ENCODE peak calls at places on chromosomes 4 and X, in eight cellular contexts. One of them, this sample, is unnamed.

GRCh38 chrX:154714925-154715324 is 36.0 kb downstream of the GAB3 start:
- DNase-seq in Peyer's patch: no peak
- DNase-seq in colonic mucosa: peak
- DNase-seq in effector memory CD4-positive, alpha-beta T cell: no peak
- DNase-seq in HepG2: peak
- DNase-seq in left lung: no peak
- DNase-seq in tibial artery: no peak
- DNase-seq in AG04450: no peak
- DNase-seq in this sample: no peak

GRCh38 chr4:86644892-86645291 is 50.8 kb downstream of the PTPN13 start:
- DNase-seq in Peyer's patch: no peak
- DNase-seq in colonic mucosa: no peak
- DNase-seq in effector memory CD4-positive, alpha-beta T cell: no peak
- DNase-seq in HepG2: no peak
- DNase-seq in left lung: no peak
- DNase-seq in tibial artery: no peak
- DNase-seq in AG04450: no peak
- DNase-seq in this sample: no peak

GRCh38 chr4:22454955-22455354 is 60.9 kb downstream of the ADGRA3 start:
- DNase-seq in Peyer's patch: no peak
- DNase-seq in colonic mucosa: no peak
- DNase-seq in effector memory CD4-positive, alpha-beta T cell: no peak
- DNase-seq in HepG2: no peak
- DNase-seq in left lung: no peak
- DNase-seq in tibial artery: no peak
- DNase-seq in AG04450: no peak
- DNase-seq in this sample: no peak

GRCh38 chr4:73257995-73258667 is 467 bp downstream of the ANKRD17 start:
- DNase-seq in Peyer's patch: no peak
- DNase-seq in colonic mucosa: peak
- DNase-seq in effector memory CD4-positive, alpha-beta T cell: no peak
- DNase-seq in HepG2: peak
- DNase-seq in left lung: peak
- DNase-seq in tibial artery: peak
- DNase-seq in AG04450: no peak
- DNase-seq in this sample: no peak

GRCh38 chrX:108268434-108269080 is 169.7 kb downstream of the COL4A6 start:
- DNase-seq in Peyer's patch: no peak
- DNase-seq in colonic mucosa: no peak
- DNase-seq in effector memory CD4-positive, alpha-beta T cell: no peak
- DNase-seq in HepG2: no peak
- DNase-seq in left lung: no peak
- DNase-seq in tibial artery: no peak
- DNase-seq in AG04450: no peak
- DNase-seq in this sample: no peak

GRCh38 chr4:88630756-88631155 is 38.5 kb downstream of the HERC3 start:
- DNase-seq in Peyer's patch: no peak
- DNase-seq in colonic mucosa: no peak
- DNase-seq in effector memory CD4-positive, alpha-beta T cell: no peak
- DNase-seq in HepG2: no peak
- DNase-seq in left lung: no peak
- DNase-seq in tibial artery: no peak
- DNase-seq in AG04450: peak
- DNase-seq in this sample: no peak

GRCh38 chrX:50747471-50747900 is 66.5 kb downstream of the SHROOM4 start:
- DNase-seq in Peyer's patch: no peak
- DNase-seq in colonic mucosa: no peak
- DNase-seq in effector memory CD4-positive, alpha-beta T cell: no peak
- DNase-seq in HepG2: peak
- DNase-seq in left lung: no peak
- DNase-seq in tibial artery: no peak
- DNase-seq in AG04450: no peak
- DNase-seq in this sample: no peak

GRCh38 chr4:16532240-16532990 is 306.1 kb upstream of the TAPT1 start:
- DNase-seq in Peyer's patch: no peak
- DNase-seq in colonic mucosa: no peak
- DNase-seq in effector memory CD4-positive, alpha-beta T cell: no peak
- DNase-seq in HepG2: no peak
- DNase-seq in left lung: no peak
- DNase-seq in tibial artery: no peak
- DNase-seq in AG04450: peak
- DNase-seq in this sample: no peak

GRCh38 chr4:20681263-20681662 is 19.0 kb upstream of the PACRGL start:
- DNase-seq in Peyer's patch: no peak
- DNase-seq in colonic mucosa: no peak
- DNase-seq in effector memory CD4-positive, alpha-beta T cell: no peak
- DNase-seq in HepG2: no peak
- DNase-seq in left lung: no peak
- DNase-seq in tibial artery: no peak
- DNase-seq in AG04450: no peak
- DNase-seq in this sample: no peak

GRCh38 chr4:20678382-20678781 is 21.9 kb upstream of the PACRGL start:
- DNase-seq in Peyer's patch: no peak
- DNase-seq in colonic mucosa: no peak
- DNase-seq in effector memory CD4-positive, alpha-beta T cell: no peak
- DNase-seq in HepG2: no peak
- DNase-seq in left lung: no peak
- DNase-seq in tibial artery: no peak
- DNase-seq in AG04450: no peak
- DNase-seq in this sample: no peak

GRCh38 chr4:20679946-20680345 is 20.3 kb upstream of the PACRGL start:
- DNase-seq in Peyer's patch: no peak
- DNase-seq in colonic mucosa: no peak
- DNase-seq in effector memory CD4-positive, alpha-beta T cell: no peak
- DNase-seq in HepG2: no peak
- DNase-seq in left lung: no peak
- DNase-seq in tibial artery: no peak
- DNase-seq in AG04450: no peak
- DNase-seq in this sample: no peak

GRCh38 chr4:20675786-20676185 is 24.5 kb upstream of the PACRGL start:
- DNase-seq in Peyer's patch: no peak
- DNase-seq in colonic mucosa: no peak
- DNase-seq in effector memory CD4-positive, alpha-beta T cell: no peak
- DNase-seq in HepG2: no peak
- DNase-seq in left lung: no peak
- DNase-seq in tibial artery: no peak
- DNase-seq in AG04450: no peak
- DNase-seq in this sample: no peak

GRCh38 chr4:20676773-20677172 is 23.5 kb upstream of the PACRGL start:
- DNase-seq in Peyer's patch: no peak
- DNase-seq in colonic mucosa: no peak
- DNase-seq in effector memory CD4-positive, alpha-beta T cell: no peak
- DNase-seq in HepG2: no peak
- DNase-seq in left lung: no peak
- DNase-seq in tibial artery: no peak
- DNase-seq in AG04450: no peak
- DNase-seq in this sample: no peak
- H3K4me3 ChIP-seq in Peyer's patch: no peak
- H3K4me3 ChIP-seq in colonic mucosa: no peak
- H3K4me3 ChIP-seq in effector memory CD4-positive, alpha-beta T cell: no peak
- H3K4me3 ChIP-seq in HepG2: no peak
- H3K4me3 ChIP-seq in left lung: no peak
- H3K4me3 ChIP-seq in tibial artery: no peak
- H3K4me3 ChIP-seq in AG04450: no peak
- H3K4me3 ChIP-seq in this sample: no peak

GRCh38 chr4:185781555-185782215 is 30.3 kb downstream of the SORBS2 start:
- DNase-seq in Peyer's patch: no peak
- DNase-seq in colonic mucosa: no peak
- DNase-seq in effector memory CD4-positive, alpha-beta T cell: no peak
- DNase-seq in HepG2: no peak
- DNase-seq in left lung: no peak
- DNase-seq in tibial artery: no peak
- DNase-seq in AG04450: no peak
- DNase-seq in this sample: no peak
- H3K27ac ChIP-seq in Peyer's patch: no peak
- H3K27ac ChIP-seq in colonic mucosa: no peak
- H3K27ac ChIP-seq in effector memory CD4-positive, alpha-beta T cell: no peak
- H3K27ac ChIP-seq in HepG2: no peak
- H3K27ac ChIP-seq in left lung: no peak
- H3K27ac ChIP-seq in tibial artery: no peak
- H3K27ac ChIP-seq in AG04450: no peak
- H3K27ac ChIP-seq in this sample: no peak

DNA sequence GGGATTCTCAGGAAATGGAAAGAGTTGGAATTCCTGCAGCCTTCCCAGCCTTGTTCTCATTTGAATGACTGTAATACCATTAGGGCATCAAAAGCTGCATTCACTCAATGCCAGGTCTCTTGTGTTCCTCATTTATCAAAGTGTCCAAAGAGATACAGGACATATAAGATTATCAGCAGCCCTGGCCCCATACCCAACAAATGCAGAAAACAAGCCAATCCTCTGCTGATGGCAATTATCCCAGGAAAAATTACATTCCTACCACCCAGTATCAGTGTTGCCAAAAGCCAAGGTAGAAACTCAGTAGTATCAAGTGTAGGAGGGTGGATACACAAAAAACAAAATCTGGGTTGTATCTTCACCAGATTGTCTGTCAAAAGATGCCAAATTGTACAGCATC is 18.5 kb upstream of the ASB5 start:
- DNase-seq in Peyer's patch: no peak
- DNase-seq in colonic mucosa: no peak
- DNase-seq in effector memory CD4-positive, alpha-beta T cell: no peak
- DNase-seq in HepG2: no peak
- DNase-seq in left lung: no peak
- DNase-seq in tibial artery: no peak
- DNase-seq in AG04450: no peak
- DNase-seq in this sample: no peak
- H3K4me3 ChIP-seq in Peyer's patch: no peak
- H3K4me3 ChIP-seq in colonic mucosa: no peak
- H3K4me3 ChIP-seq in effector memory CD4-positive, alpha-beta T cell: no peak
- H3K4me3 ChIP-seq in HepG2: no peak
- H3K4me3 ChIP-seq in left lung: no peak
- H3K4me3 ChIP-seq in tibial artery: no peak
- H3K4me3 ChIP-seq in AG04450: no peak
- H3K4me3 ChIP-seq in this sample: no peak

DNA sequence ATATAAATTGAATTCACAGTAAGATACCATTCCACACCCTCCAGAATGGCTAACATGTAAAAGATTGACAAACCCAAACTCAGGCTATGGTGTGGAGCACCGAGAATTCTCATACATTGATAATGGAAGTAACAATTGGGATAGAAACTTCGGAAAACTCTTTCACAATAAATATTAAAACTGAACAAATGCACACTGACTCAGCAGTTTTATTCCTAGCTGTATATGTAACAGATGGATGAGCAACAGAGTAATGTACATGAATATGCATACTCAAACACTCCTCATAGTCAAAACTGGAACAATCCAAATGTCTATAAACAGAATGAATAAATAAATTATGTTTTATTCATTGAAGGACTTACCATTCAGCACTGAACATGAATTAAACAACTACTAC is 37.1 kb upstream of the PDE5A start:
- DNase-seq in Peyer's patch: no peak
- DNase-seq in colonic mucosa: no peak
- DNase-seq in effector memory CD4-positive, alpha-beta T cell: no peak
- DNase-seq in HepG2: no peak
- DNase-seq in left lung: no peak
- DNase-seq in tibial artery: no peak
- DNase-seq in AG04450: no peak
- DNase-seq in this sample: no peak
- H3K27ac ChIP-seq in Peyer's patch: no peak
- H3K27ac ChIP-seq in colonic mucosa: no peak
- H3K27ac ChIP-seq in effector memory CD4-positive, alpha-beta T cell: no peak
- H3K27ac ChIP-seq in HepG2: no peak
- H3K27ac ChIP-seq in left lung: no peak
- H3K27ac ChIP-seq in tibial artery: no peak
- H3K27ac ChIP-seq in AG04450: no peak
- H3K27ac ChIP-seq in this sample: no peak